ENCODE peak calls at places on chromosomes 13 and 19, in seven cellular contexts. One of them, this sample, is unnamed.

GRCh38 chr13:33174980-33175379 is 110.6 kb downstream of the STARD13 start:
- DNase-seq in neuronal stem cell: no peak
- DNase-seq in activated CD8-positive, alpha-beta memory T cell treated with anti-CD3 and anti-CD28 coated beads for 24 hours: no peak
- DNase-seq in ELR: no peak
- DNase-seq in anterior cingulate cortex: no peak
- DNase-seq in Kasumi-1: no peak
- DNase-seq in Right ventricle myocardium superior: no peak
- DNase-seq in this sample: no peak

GRCh38 chr13:25421602-25422001 is 49.8 kb downstream of the ATP8A2 start:
- DNase-seq in neuronal stem cell: no peak
- DNase-seq in activated CD8-positive, alpha-beta memory T cell treated with anti-CD3 and anti-CD28 coated beads for 24 hours: no peak
- DNase-seq in ELR: no peak
- DNase-seq in anterior cingulate cortex: no peak
- DNase-seq in Kasumi-1: no peak
- DNase-seq in Right ventricle myocardium superior: no peak
- DNase-seq in this sample: no peak

GRCh38 chr19:34313188-34313587 is 51.8 kb upstream of the GPI start:
- DNase-seq in neuronal stem cell: no peak
- DNase-seq in activated CD8-positive, alpha-beta memory T cell treated with anti-CD3 and anti-CD28 coated beads for 24 hours: no peak
- DNase-seq in ELR: peak
- DNase-seq in anterior cingulate cortex: no peak
- DNase-seq in Kasumi-1: no peak
- DNase-seq in Right ventricle myocardium superior: no peak
- DNase-seq in this sample: no peak

GRCh38 chr19:42295342-42295741 is 6.6 kb upstream of the PRR19 start:
- DNase-seq in neuronal stem cell: no peak
- DNase-seq in activated CD8-positive, alpha-beta memory T cell treated with anti-CD3 and anti-CD28 coated beads for 24 hours: no peak
- DNase-seq in ELR: no peak
- DNase-seq in anterior cingulate cortex: no peak
- DNase-seq in Kasumi-1: no peak
- DNase-seq in Right ventricle myocardium superior: no peak
- DNase-seq in this sample: no peak

GRCh38 chr13:113162783-113163685 is 4.6 kb downstream of the PROZ start:
- DNase-seq in neuronal stem cell: no peak
- DNase-seq in activated CD8-positive, alpha-beta memory T cell treated with anti-CD3 and anti-CD28 coated beads for 24 hours: no peak
- DNase-seq in ELR: no peak
- DNase-seq in anterior cingulate cortex: no peak
- DNase-seq in Kasumi-1: no peak
- DNase-seq in Right ventricle myocardium superior: no peak
- DNase-seq in this sample: no peak

GRCh38 chr19:6720369-6721112 is at the start of gene C3:
- DNase-seq in neuronal stem cell: no peak
- DNase-seq in activated CD8-positive, alpha-beta memory T cell treated with anti-CD3 and anti-CD28 coated beads for 24 hours: no peak
- DNase-seq in ELR: peak
- DNase-seq in anterior cingulate cortex: no peak
- DNase-seq in Kasumi-1: no peak
- DNase-seq in Right ventricle myocardium superior: peak
- DNase-seq in this sample: no peak

GRCh38 chr19:4914736-4915501 is 5.6 kb downstream of the UHRF1 start:
- DNase-seq in neuronal stem cell: no peak
- DNase-seq in activated CD8-positive, alpha-beta memory T cell treated with anti-CD3 and anti-CD28 coated beads for 24 hours: peak
- DNase-seq in ELR: peak
- DNase-seq in anterior cingulate cortex: no peak
- DNase-seq in Kasumi-1: peak
- DNase-seq in Right ventricle myocardium superior: no peak
- DNase-seq in this sample: no peak

GRCh38 chr19:893775-894090 is 449 bp downstream of the RNU6-9 start:
- DNase-seq in neuronal stem cell: no peak
- DNase-seq in activated CD8-positive, alpha-beta memory T cell treated with anti-CD3 and anti-CD28 coated beads for 24 hours: no peak
- DNase-seq in ELR: no peak
- DNase-seq in anterior cingulate cortex: no peak
- DNase-seq in Kasumi-1: no peak
- DNase-seq in Right ventricle myocardium superior: no peak
- DNase-seq in this sample: no peak

GRCh38 chr13:74134777-74135305 is 637 bp upstream of the KLF12 start:
- DNase-seq in neuronal stem cell: no peak
- DNase-seq in activated CD8-positive, alpha-beta memory T cell treated with anti-CD3 and anti-CD28 coated beads for 24 hours: no peak
- DNase-seq in ELR: peak
- DNase-seq in anterior cingulate cortex: no peak
- DNase-seq in Kasumi-1: no peak
- DNase-seq in Right ventricle myocardium superior: peak
- DNase-seq in this sample: peak

GRCh38 chr19:13804830-13805683 is 9.8 kb downstream of the ZSWIM4 start:
- DNase-seq in neuronal stem cell: no peak
- DNase-seq in activated CD8-positive, alpha-beta memory T cell treated with anti-CD3 and anti-CD28 coated beads for 24 hours: no peak
- DNase-seq in ELR: no peak
- DNase-seq in anterior cingulate cortex: no peak
- DNase-seq in Kasumi-1: no peak
- DNase-seq in Right ventricle myocardium superior: peak
- DNase-seq in this sample: no peak

GRCh38 chr13:111388851-111389500 is 68.5 kb downstream of the TEX29 start:
- DNase-seq in neuronal stem cell: no peak
- DNase-seq in activated CD8-positive, alpha-beta memory T cell treated with anti-CD3 and anti-CD28 coated beads for 24 hours: peak
- DNase-seq in ELR: no peak
- DNase-seq in anterior cingulate cortex: no peak
- DNase-seq in Kasumi-1: no peak
- DNase-seq in Right ventricle myocardium superior: no peak
- DNase-seq in this sample: no peak

GRCh38 chr19:42242071-42242511 is 311 bp downstream of the GSK3A start:
- DNase-seq in neuronal stem cell: no peak
- DNase-seq in activated CD8-positive, alpha-beta memory T cell treated with anti-CD3 and anti-CD28 coated beads for 24 hours: no peak
- DNase-seq in ELR: peak
- DNase-seq in anterior cingulate cortex: no peak
- DNase-seq in Kasumi-1: no peak
- DNase-seq in Right ventricle myocardium superior: peak
- DNase-seq in this sample: no peak

GRCh38 chr19:934865-935422 is 9.1 kb downstream of the ARID3A start:
- DNase-seq in neuronal stem cell: no peak
- DNase-seq in activated CD8-positive, alpha-beta memory T cell treated with anti-CD3 and anti-CD28 coated beads for 24 hours: no peak
- DNase-seq in ELR: no peak
- DNase-seq in anterior cingulate cortex: peak
- DNase-seq in Kasumi-1: no peak
- DNase-seq in Right ventricle myocardium superior: peak
- DNase-seq in this sample: no peak

GRCh38 chr19:43624933-43625332 is 5.5 kb upstream of the ZNF428 start:
- DNase-seq in neuronal stem cell: no peak
- DNase-seq in activated CD8-positive, alpha-beta memory T cell treated with anti-CD3 and anti-CD28 coated beads for 24 hours: peak
- DNase-seq in ELR: no peak
- DNase-seq in anterior cingulate cortex: no peak
- DNase-seq in Kasumi-1: no peak
- DNase-seq in Right ventricle myocardium superior: peak
- DNase-seq in this sample: no peak

GRCh38 chr13:98033277-98034247 is 80.1 kb downstream of the IPO5 start:
- DNase-seq in neuronal stem cell: peak
- DNase-seq in activated CD8-positive, alpha-beta memory T cell treated with anti-CD3 and anti-CD28 coated beads for 24 hours: no peak
- DNase-seq in ELR: peak
- DNase-seq in anterior cingulate cortex: peak
- DNase-seq in Kasumi-1: peak
- DNase-seq in Right ventricle myocardium superior: no peak
- DNase-seq in this sample: peak

GRCh38 chr19:46714523-46715106 is 2.3 kb downstream of the PRKD2 start:
- DNase-seq in neuronal stem cell: no peak
- DNase-seq in activated CD8-positive, alpha-beta memory T cell treated with anti-CD3 and anti-CD28 coated beads for 24 hours: peak
- DNase-seq in ELR: no peak
- DNase-seq in anterior cingulate cortex: no peak
- DNase-seq in Kasumi-1: peak
- DNase-seq in Right ventricle myocardium superior: no peak
- DNase-seq in this sample: no peak

GRCh38 chr13:103883698-103884097 is 817.5 kb upstream of the SLC10A2 start:
- DNase-seq in neuronal stem cell: no peak
- DNase-seq in activated CD8-positive, alpha-beta memory T cell treated with anti-CD3 and anti-CD28 coated beads for 24 hours: no peak
- DNase-seq in ELR: no peak
- DNase-seq in anterior cingulate cortex: no peak
- DNase-seq in Kasumi-1: no peak
- DNase-seq in Right ventricle myocardium superior: no peak
- DNase-seq in this sample: no peak

GRCh38 chr19:55027472-55028337 is 10.4 kb downstream of the GP6 start:
- DNase-seq in neuronal stem cell: no peak
- DNase-seq in activated CD8-positive, alpha-beta memory T cell treated with anti-CD3 and anti-CD28 coated beads for 24 hours: no peak
- DNase-seq in ELR: no peak
- DNase-seq in anterior cingulate cortex: no peak
- DNase-seq in Kasumi-1: peak
- DNase-seq in Right ventricle myocardium superior: no peak
- DNase-seq in this sample: no peak

GRCh38 chr19:10142701-10143375 is 23.1 kb upstream of the EIF3G start:
- DNase-seq in neuronal stem cell: no peak
- DNase-seq in activated CD8-positive, alpha-beta memory T cell treated with anti-CD3 and anti-CD28 coated beads for 24 hours: peak
- DNase-seq in ELR: no peak
- DNase-seq in anterior cingulate cortex: no peak
- DNase-seq in Kasumi-1: no peak
- DNase-seq in Right ventricle myocardium superior: no peak
- DNase-seq in this sample: no peak

GRCh38 chr13:110416131-110416584 is 109.1 kb downstream of the COL4A2 start:
- DNase-seq in neuronal stem cell: no peak
- DNase-seq in activated CD8-positive, alpha-beta memory T cell treated with anti-CD3 and anti-CD28 coated beads for 24 hours: no peak
- DNase-seq in ELR: no peak
- DNase-seq in anterior cingulate cortex: no peak
- DNase-seq in Kasumi-1: no peak
- DNase-seq in Right ventricle myocardium superior: no peak
- DNase-seq in this sample: no peak

GRCh38 chr13:36979361-36980040 is 19.6 kb downstream of the ALG5 start:
- DNase-seq in neuronal stem cell: no peak
- DNase-seq in activated CD8-positive, alpha-beta memory T cell treated with anti-CD3 and anti-CD28 coated beads for 24 hours: no peak
- DNase-seq in ELR: peak
- DNase-seq in anterior cingulate cortex: no peak
- DNase-seq in Kasumi-1: no peak
- DNase-seq in Right ventricle myocardium superior: no peak
- DNase-seq in this sample: no peak

GRCh38 chr13:40483601-40484000 is 182.8 kb downstream of the FOXO1 start:
- DNase-seq in neuronal stem cell: no peak
- DNase-seq in activated CD8-positive, alpha-beta memory T cell treated with anti-CD3 and anti-CD28 coated beads for 24 hours: no peak
- DNase-seq in ELR: no peak
- DNase-seq in anterior cingulate cortex: peak
- DNase-seq in Kasumi-1: no peak
- DNase-seq in Right ventricle myocardium superior: peak
- DNase-seq in this sample: no peak

GRCh38 chr13:75739244-75739868 is 103.2 kb downstream of the LMO7 start:
- DNase-seq in neuronal stem cell: no peak
- DNase-seq in activated CD8-positive, alpha-beta memory T cell treated with anti-CD3 and anti-CD28 coated beads for 24 hours: no peak
- DNase-seq in ELR: peak
- DNase-seq in anterior cingulate cortex: no peak
- DNase-seq in Kasumi-1: no peak
- DNase-seq in Right ventricle myocardium superior: no peak
- DNase-seq in this sample: no peak

GRCh38 chr13:21066946-21067345 is 5.6 kb upstream of the LATS2 start:
- DNase-seq in neuronal stem cell: no peak
- DNase-seq in activated CD8-positive, alpha-beta memory T cell treated with anti-CD3 and anti-CD28 coated beads for 24 hours: no peak
- DNase-seq in ELR: no peak
- DNase-seq in anterior cingulate cortex: no peak
- DNase-seq in Kasumi-1: no peak
- DNase-seq in Right ventricle myocardium superior: no peak
- DNase-seq in this sample: no peak

GRCh38 chr13:49356224-49356623 is 87.6 kb downstream of the CAB39L start:
- DNase-seq in neuronal stem cell: no peak
- DNase-seq in activated CD8-positive, alpha-beta memory T cell treated with anti-CD3 and anti-CD28 coated beads for 24 hours: no peak
- DNase-seq in ELR: peak
- DNase-seq in anterior cingulate cortex: no peak
- DNase-seq in Kasumi-1: no peak
- DNase-seq in Right ventricle myocardium superior: no peak
- DNase-seq in this sample: no peak

This sample was measured in HEK293T.